ENCODE peak calls at places on chromosomes 12 and 14, in eight cellular contexts. P is sigmoid colon; I is AG09309; E is astrocyte of the cerebellum; K is CD4-positive, alpha-beta T cell; A is lower leg skin; J is brain microvascular endothelial cell; G is thoracic aorta. V is an unnamed sample.

GRCh38 chr12:115468087-115468510 is 784.1 kb upstream of the TBX3 start:
- DNase-seq in P (no peak), I (no peak), E (no peak), K (no peak), A (no peak), J (peak; percentile 11), G (no peak), V (no peak)

GRCh38 chr12:87847147-87847546 is 182.1 kb downstream of the C12orf50 start:
- DNase-seq in P (no peak), I (no peak), E (no peak), K (no peak), A (no peak), J (no peak), G (no peak), V (no peak)

GRCh38 chr12:1879633-1880032 is 38.8 kb downstream of the CACNA2D4 start:
- DNase-seq in P (no peak), I (no peak), E (no peak), K (no peak), A (peak; percentile 72), J (no peak), G (no peak), V (no peak)

GRCh38 chr12:59660921-59661597 is 65.2 kb downstream of the SLC16A7 start:
- DNase-seq in P (no peak), I (no peak), E (no peak), K (no peak), A (no peak), J (no peak), G (no peak), V (no peak)

GRCh38 chr14:62185078-62185477 is 422.9 kb downstream of the SNAPC1 start:
- DNase-seq in P (no peak), I (no peak), E (no peak), K (no peak), A (no peak), J (no peak), G (no peak), V (no peak)

GRCh38 chr14:90235179-90235976 is 21.0 kb upstream of the PSMC1 start:
- DNase-seq in P (no peak), I (no peak), E (no peak), K (peak; percentile 53), A (peak; percentile 92), J (peak; percentile 45), G (no peak), V (peak; percentile 84)

GRCh38 chr12:91562476-91562875 is 379.9 kb upstream of the DCN start:
- DNase-seq in P (no peak), I (no peak), E (no peak), K (peak; percentile 10), A (no peak), J (no peak), G (no peak), V (no peak)

GRCh38 chr12:115752151-115752550 is 525.3 kb downstream of the MED13L start:
- DNase-seq in P (no peak), I (peak; percentile 3), E (peak; percentile 39), K (no peak), A (no peak), J (peak; percentile 28), G (no peak), V (no peak)

GRCh38 chr12:54355104-54355815 is 9.0 kb downstream of the GPR84 start:
- DNase-seq in P (no peak), I (no peak), E (no peak), K (no peak), A (no peak), J (no peak), G (no peak), V (no peak)

GRCh38 chr12:93135286-93136239 is 206.5 kb upstream of the EEA1 start:
- DNase-seq in P (no peak), I (no peak), E (peak; percentile 35), K (no peak), A (no peak), J (no peak), G (no peak), V (no peak)

GRCh38 chr12:51246254-51246853 is 7.7 kb downstream of the DAZAP2 start:
- DNase-seq in P (no peak), I (no peak), E (no peak), K (peak; percentile 7), A (no peak), J (peak; percentile 29), G (no peak), V (no peak)

GRCh38 chr12:112375105-112375504 is 7.1 kb downstream of the HECTD4 start:
- DNase-seq in P (no peak), I (no peak), E (no peak), K (no peak), A (no peak), J (no peak), G (no peak), V (no peak)

GRCh38 chr12:3700861-3701260 is 52.0 kb downstream of the CRACR2A start:
- DNase-seq in P (no peak), I (no peak), E (peak; percentile 16), K (no peak), A (no peak), J (no peak), G (no peak), V (no peak)

GRCh38 chr12:19220205-19220604 is 90.7 kb downstream of the PLEKHA5 start:
- DNase-seq in P (no peak), I (no peak), E (peak; percentile 72), K (no peak), A (no peak), J (peak; percentile 75), G (no peak), V (no peak)

GRCh38 chr12:14577344-14577743 is 9.7 kb upstream of the PLBD1 start:
- DNase-seq in P (no peak), I (no peak), E (peak; percentile 6), K (no peak), A (no peak), J (peak; percentile 4), G (no peak), V (no peak)

GRCh38 chr12:19518209-19518608 is 78.9 kb downstream of the AEBP2 start:
- DNase-seq in P (no peak), I (no peak), E (no peak), K (no peak), A (no peak), J (no peak), G (no peak), V (no peak)

DNA sequence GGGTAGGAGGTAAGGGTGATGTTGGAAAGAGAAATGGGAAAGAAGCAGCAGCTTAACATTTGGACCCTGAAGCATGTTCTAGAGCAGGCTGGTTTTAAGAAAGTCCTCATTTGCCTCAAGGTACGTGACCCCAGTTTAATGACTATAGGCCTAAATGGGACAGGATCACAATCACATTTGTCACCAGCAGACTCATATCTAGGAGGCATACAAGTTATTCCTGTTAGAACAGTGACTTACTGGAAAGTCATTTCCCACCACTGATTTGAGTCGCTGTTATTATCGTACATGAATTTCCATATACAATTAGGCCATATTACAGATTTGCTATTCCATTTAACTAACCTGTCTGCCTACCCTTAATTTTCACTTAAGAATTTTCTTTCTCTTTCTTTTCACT is 326.1 kb downstream of the DAD1 start:
- DNase-seq in P (no peak), I (no peak), E (no peak), K (no peak), A (no peak), J (no peak), G (no peak), V (no peak)
- TF ChIP-seq CTCF in P (no peak), I (no peak), E (no peak), K (no peak), A (no peak), J (no peak), G (no peak), V (no peak)

GRCh38 chr12:47393403-47393790 is 312.4 kb downstream of the RPAP3 start:
- DNase-seq in P (no peak), I (no peak), E (no peak), K (no peak), A (no peak), J (no peak), G (no peak), V (no peak)

GRCh38 chr12:47396902-47397663 is 308.7 kb downstream of the RPAP3 start:
- DNase-seq in P (no peak), I (no peak), E (no peak), K (no peak), A (no peak), J (no peak), G (no peak), V (no peak)

GRCh38 chr12:47394070-47394469 is 311.8 kb downstream of the RPAP3 start:
- DNase-seq in P (no peak), I (no peak), E (no peak), K (no peak), A (no peak), J (no peak), G (no peak), V (no peak)

GRCh38 chr12:47400251-47400650 is 305.6 kb downstream of the RPAP3 start:
- DNase-seq in P (no peak), I (no peak), E (no peak), K (no peak), A (no peak), J (no peak), G (no peak), V (no peak)

GRCh38 chr12:47397664-47398281 is 308.1 kb downstream of the RPAP3 start:
- DNase-seq in P (no peak), I (peak; percentile 76), E (peak; percentile 41), K (no peak), A (no peak), J (peak; percentile 68), G (no peak), V (no peak)
- TF ChIP-seq CTCF in P (peak; percentile 20), I (peak; percentile 69), E (peak; percentile 60), K (peak; percentile 66), A (no peak), J (peak; percentile 81), G (no peak), V (no peak)

GRCh38 chr12:98644433-98644711 is 216 bp downstream of the IKBIP start:
- DNase-seq in P (no peak), I (peak; percentile 7), E (no peak), K (no peak), A (no peak), J (no peak), G (no peak), V (no peak)
- TF ChIP-seq CTCF in P (no peak), I (peak; percentile 16), E (peak; percentile 15), K (peak; percentile 28), A (no peak), J (no peak), G (no peak), V (no peak)

GRCh38 chr12:21118760-21119159 is 12.2 kb upstream of the SLCO1B1 start:
- DNase-seq in P (no peak), I (no peak), E (no peak), K (no peak), A (no peak), J (no peak), G (no peak), V (no peak)
- TF ChIP-seq CTCF in P (no peak), I (no peak), E (no peak), K (no peak), A (no peak), J (no peak), G (no peak), V (no peak)

GRCh38 chr14:96002511-96002884 is 36.7 kb upstream of the C14orf132 start:
- DNase-seq in P (no peak), I (no peak), E (no peak), K (no peak), A (no peak), J (no peak), G (no peak), V (no peak)
- TF ChIP-seq CTCF in P (no peak), I (no peak), E (no peak), K (no peak), A (no peak), J (no peak), G (no peak), V (no peak)